ENCODE peak calls at places on chromosomes 6 and 20, in nine cellular contexts. R is thyroid gland, C is AG10803, S is A549, I is fibroblast of the aortic adventitia, E is neural crest cell, X is epithelial cell of esophagus, N is IMR-90, K is fibroblast of lung. A is an unnamed sample.

GRCh38 chr20:58011106-58011946 is 217.1 kb downstream of the ANKRD60 start:
- DNase-seq in X (no peak), C (no peak), N (no peak), I (no peak), R (no peak), K (no peak), S (no peak), E (no peak), A (no peak)

GRCh38 chr6:45737331-45738056 is 278.2 kb downstream of the CLIC5 start:
- DNase-seq in I (no peak), X (no peak), C (no peak), R (no peak), K (no peak), S (no peak), E (no peak), N (no peak), A (no peak)

GRCh38 chr20:48234951-48235350 is 449.7 kb upstream of the SULF2 start:
- DNase-seq in X (no peak), I (no peak), E (no peak), N (no peak), K (no peak), S (no peak), R (no peak), C (no peak), A (no peak)

GRCh38 chr20:54475334-54476287 is at the start of gene DOK5:
- DNase-seq in C (peak; percentile 18), N (peak; percentile 12), X (no peak), S (no peak), K (peak; percentile 54), I (peak; percentile 71), E (peak; percentile 31), R (peak; percentile 73), A (no peak)

GRCh38 chr6:169169941-169170582 is 83.6 kb downstream of the THBS2 start:
- DNase-seq in K (no peak), I (no peak), X (no peak), N (no peak), C (no peak), R (no peak), S (no peak), E (no peak), A (no peak)

GRCh38 chr6:42297661-42298060 is 80.0 kb upstream of the MRPS10 start:
- DNase-seq in I (no peak), N (no peak), E (no peak), X (peak; percentile 58), C (no peak), S (no peak), R (no peak), K (no peak), A (no peak)

GRCh38 chr6:68633654-68634502 is 1.2 kb upstream of the ADGRB3 start:
- DNase-seq in N (no peak), K (no peak), R (no peak), I (no peak), E (no peak), S (no peak), C (no peak), X (no peak), A (no peak)

GRCh38 chr20:45892049-45892816 is 1.1 kb downstream of the CTSA start:
- DNase-seq in S (peak; percentile 81), X (peak; percentile 48), C (peak; percentile 34), K (peak; percentile 57), E (no peak), R (no peak), N (peak; percentile 41), I (peak; percentile 36), A (no peak)

GRCh38 chr6:83853968-83854501 is 875 bp downstream of the RIPPLY2 start:
- DNase-seq in R (peak; percentile 5), N (no peak), S (no peak), X (no peak), K (no peak), I (no peak), C (no peak), E (no peak), A (no peak)

GRCh38 chr6:158086706-158087518 is 81.2 kb downstream of the SERAC1 start:
- DNase-seq in S (no peak), E (no peak), K (peak; percentile 36), R (peak; percentile 87), X (no peak), N (no peak), C (no peak), I (peak; percentile 17), A (peak; percentile 28)

GRCh38 chr6:68054776-68055175 is 580.3 kb upstream of the ADGRB3 start:
- DNase-seq in N (no peak), K (peak; percentile 31), E (no peak), C (peak; percentile 20), X (no peak), R (no peak), I (peak; percentile 5), S (no peak), A (no peak)

GRCh38 chr6:28816909-28817807 is 106.6 kb downstream of the TRIM27 start:
- DNase-seq in I (peak; percentile 74), N (peak; percentile 86), X (peak; percentile 82), C (peak; percentile 64), S (no peak), R (no peak), E (no peak), K (peak; percentile 62), A (no peak)

GRCh38 chr6:8589941-8590676 is 154.8 kb upstream of the SLC35B3 start:
- DNase-seq in S (no peak), K (no peak), E (no peak), N (no peak), C (no peak), I (no peak), X (no peak), R (peak; percentile 14), A (no peak)
- TF ChIP-seq CTCF in S (no peak), K (no peak), E (peak; percentile 22), N (no peak), C (no peak), I (no peak), X (peak; percentile 29), R (no peak), A (no peak)

GRCh38 chr20:33072813-33073212 is 6.6 kb upstream of the BPIFB4 start:
- DNase-seq in I (no peak), R (no peak), S (no peak), K (no peak), E (no peak), N (no peak), X (no peak), C (no peak), A (no peak)

GRCh38 chr20:33074675-33075074 is 4.8 kb upstream of the BPIFB4 start:
- DNase-seq in I (no peak), N (no peak), C (no peak), R (no peak), E (no peak), X (no peak), K (no peak), S (no peak), A (no peak)

GRCh38 chr20:33075281-33075680 is 4.2 kb upstream of the BPIFB4 start:
- DNase-seq in X (no peak), I (no peak), N (no peak), R (no peak), C (no peak), K (no peak), S (no peak), E (no peak), A (no peak)

GRCh38 chr20:33079267-33079666 is at the start of gene BPIFB4:
- DNase-seq in N (no peak), E (no peak), X (no peak), R (no peak), K (peak; percentile 2), S (no peak), I (peak; percentile 68), C (peak; percentile 81), A (no peak)

GRCh38 chr20:33076662-33077398 is 2.6 kb upstream of the BPIFB4 start:
- DNase-seq in K (no peak), X (no peak), I (no peak), R (peak; percentile 40), E (no peak), N (no peak), S (peak; percentile 39), C (no peak), A (no peak)
- TF ChIP-seq CTCF in K (peak; percentile 5), X (peak; percentile 35), I (no peak), R (peak; percentile 27), E (peak; percentile 43), N (no peak), S (no peak), C (peak; percentile 29), A (no peak)

DNA sequence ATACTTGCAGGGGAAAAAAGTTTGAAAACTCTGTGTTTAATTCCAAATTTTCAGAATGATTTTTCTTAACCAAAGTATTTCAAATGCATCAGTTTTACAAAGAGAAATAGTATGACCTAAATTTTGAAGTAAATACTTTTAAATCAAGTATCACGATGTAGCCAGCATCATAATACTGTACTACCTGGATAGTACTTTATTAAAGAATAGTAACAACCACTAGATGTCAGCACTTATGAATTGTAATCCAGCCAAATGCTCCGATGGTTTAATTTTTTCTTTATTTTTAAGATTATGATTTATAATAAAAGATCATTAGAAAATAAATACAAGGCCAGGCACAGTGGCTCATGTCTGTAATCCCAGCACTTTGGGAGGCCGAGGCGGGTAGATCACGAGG is 37.2 kb upstream of the HACE1 start:
- DNase-seq in X (peak; percentile 13), K (peak; percentile 8), C (no peak), S (peak; percentile 2), I (peak; percentile 11), E (no peak), R (no peak), N (no peak), A (no peak)
- TF ChIP-seq CTCF in X (no peak), K (no peak), C (peak; percentile 33), S (peak; percentile 45), I (no peak), E (peak; percentile 56), R (no peak), N (peak; percentile 34), A (no peak)

GRCh38 chr6:88476388-88476787 is 310.2 kb upstream of the CNR1 start:
- DNase-seq in R (no peak), K (no peak), E (no peak), X (no peak), S (no peak), C (no peak), I (no peak), N (no peak), A (no peak)

GRCh38 chr6:88483424-88483823 is 317.3 kb upstream of the CNR1 start:
- DNase-seq in N (no peak), I (no peak), K (no peak), C (no peak), E (no peak), X (no peak), R (no peak), S (no peak), A (no peak)

GRCh38 chr6:88480822-88481221 is 314.7 kb upstream of the CNR1 start:
- DNase-seq in R (no peak), K (no peak), C (no peak), N (no peak), X (no peak), I (no peak), E (no peak), S (no peak), A (no peak)

GRCh38 chr6:88477411-88477810 is 311.3 kb upstream of the CNR1 start:
- DNase-seq in S (no peak), E (no peak), C (no peak), R (no peak), I (no peak), K (no peak), N (no peak), X (peak; percentile 2), A (no peak)

DNA sequence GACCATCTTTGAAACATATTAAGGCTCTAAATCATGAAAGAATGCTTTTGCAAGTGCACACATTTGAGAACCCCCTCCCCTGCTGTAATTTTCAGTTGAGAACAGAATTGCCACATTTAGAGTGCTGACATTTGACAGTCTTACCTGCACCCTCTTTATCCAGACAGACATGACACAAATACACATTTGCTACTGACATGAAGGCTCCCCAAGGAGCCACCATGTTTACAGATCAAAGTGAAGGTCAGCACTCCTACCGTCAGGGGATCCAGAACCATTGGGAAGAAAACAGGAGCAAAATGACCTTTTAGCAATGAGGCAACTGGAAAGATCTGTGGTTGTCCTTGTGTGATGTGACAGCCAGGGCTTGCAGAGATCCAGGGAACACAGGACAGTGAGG is 315.4 kb upstream of the CNR1 start:
- DNase-seq in K (no peak), X (no peak), S (no peak), R (no peak), I (no peak), E (no peak), N (no peak), C (no peak), A (no peak)
- TF ChIP-seq CTCF in K (no peak), X (no peak), S (no peak), R (no peak), I (no peak), E (no peak), N (no peak), C (no peak), A (no peak)